ENCODE peak calls at places on chromosome 14, in four cellular contexts. V, H, Q and Y are unnamed samples.

GRCh38 chr14:54686219-54686870 is 119.4 kb downstream of the SAMD4A start:
- DNase-seq in Q (peak), H (no peak), V (no peak), Y (peak)

GRCh38 chr14:23021969-23022368 is 12.0 kb upstream of the C14orf93 start:
- DNase-seq in H (no peak), V (no peak), Q (no peak), Y (no peak)

GRCh38 chr14:90349729-90350128 is 18.0 kb upstream of the NRDE2 start:
- DNase-seq in V (no peak), Q (no peak), H (no peak), Y (no peak)

GRCh38 chr14:104134061-104134965 is 4.1 kb upstream of the KIF26A start:
- DNase-seq in H (no peak), Q (no peak), V (no peak), Y (no peak)

GRCh38 chr14:93543766-93544165 is 113.0 kb downstream of the UNC79 start:
- DNase-seq in Q (peak), H (no peak), V (no peak), Y (no peak)

GRCh38 chr14:32509632-32510187 is 180.6 kb downstream of the AKAP6 start:
- DNase-seq in Q (peak), H (peak), V (no peak), Y (peak)

GRCh38 chr14:75654127-75654732 is 6.4 kb downstream of the ERG28 start:
- DNase-seq in Q (peak), V (peak), H (peak), Y (peak)

GRCh38 chr14:91228112-91229004 is 16.1 kb downstream of the GPR68 start:
- DNase-seq in H (no peak), Q (peak), V (peak), Y (peak)

GRCh38 chr14:76195003-76195402 is 43.3 kb downstream of the GPATCH2L start:
- DNase-seq in H (no peak), Q (no peak), V (no peak), Y (no peak)

GRCh38 chr14:20179218-20179617 is 11.5 kb upstream of the OR11G2 start:
- DNase-seq in V (no peak), H (no peak), Q (no peak), Y (no peak)

GRCh38 chr14:68788275-68789001 is 4.4 kb downstream of the ZFP36L1 start:
- DNase-seq in H (no peak), V (no peak), Q (no peak), Y (no peak)

GRCh38 chr14:68328509-68328908 is 464.4 kb downstream of the ZFP36L1 start:
- DNase-seq in Q (no peak), H (no peak), V (no peak), Y (no peak)

GRCh38 chr14:48563465-48563864 is 888.1 kb upstream of the MDGA2 start:
- DNase-seq in Q (no peak), H (no peak), V (no peak), Y (no peak)

GRCh38 chr14:96359959-96360358 is 3.2 kb downstream of the ATG2B start:
- DNase-seq in H (no peak), V (no peak), Q (no peak), Y (no peak)

GRCh38 chr14:53953002-53953827 is 3.4 kb downstream of the BMP4 start:
- DNase-seq in Q (peak), V (no peak), H (no peak), Y (peak)

GRCh38 chr14:28756896-28757570 is 9.6 kb upstream of the FOXG1 start:
- DNase-seq in V (no peak), Q (peak), H (no peak), Y (peak)

GRCh38 chr14:61891251-61891650 is 129.0 kb downstream of the SNAPC1 start:
- DNase-seq in V (no peak), Q (peak), H (no peak), Y (peak)

GRCh38 chr14:44109041-44109440 is 398.0 kb downstream of the FSCB start:
- DNase-seq in V (no peak), H (no peak), Q (no peak), Y (no peak)

GRCh38 chr14:100580316-100581227 is 6.6 kb downstream of the BEGAIN start:
- DNase-seq in Q (no peak), V (no peak), H (no peak), Y (no peak)

GRCh38 chr14:32331227-32331597 is 2.1 kb downstream of the AKAP6 start:
- DNase-seq in H (no peak), Q (no peak), V (no peak), Y (no peak)

GRCh38 chr14:99202516-99202915 is 69.5 kb downstream of the BCL11B start:
- DNase-seq in V (no peak), Q (no peak), H (no peak), Y (no peak)

GRCh38 chr14:103334644-103335603 is 887 bp downstream of the EIF5 start:
- DNase-seq in H (no peak), Q (peak), V (peak), Y (peak)